ENCODE peak calls at places on chromosomes 6 and 20, in ten cellular contexts. Z is lung, O is fibroblast of villous mesenchyme, Y is endothelial cell, A is psoas muscle, E is HL-60, H is AG09309, P is MM.1S, J is progenitor cell of endocrine pancreas, X is IMR-90. C is an unnamed sample.

GRCh38 chr20:46970937-46971630 is 76.4 kb downstream of the EYA2 start:
- DNase-seq in O (peak; percentile 88), J (no peak), P (no peak), Z (no peak), Y (peak; percentile 39), X (peak; percentile 97), A (no peak), H (no peak), E (no peak), C (no peak)

GRCh38 chr6:139194740-139195139 is 59.9 kb downstream of the HECA start:
- DNase-seq in J (no peak), H (no peak), P (no peak), A (no peak), O (peak; percentile 36), E (no peak), Y (no peak), X (no peak), Z (no peak), C (no peak)

GRCh38 chr6:138032571-138032970 is 74.6 kb downstream of the PERP start:
- DNase-seq in J (no peak), X (no peak), O (no peak), H (no peak), E (no peak), Y (no peak), Z (no peak), P (no peak), A (no peak), C (no peak)

GRCh38 chr6:136153976-136154375 is 96.1 kb downstream of the MTFR2 start:
- DNase-seq in Z (no peak), Y (no peak), P (no peak), H (no peak), A (no peak), X (no peak), J (no peak), E (no peak), O (no peak), C (no peak)

GRCh38 chr20:39853664-39854063 is 835.4 kb downstream of the MAFB start:
- DNase-seq in J (no peak), O (peak; percentile 69), Y (no peak), X (peak; percentile 82), H (no peak), P (no peak), Z (no peak), E (no peak), A (no peak), C (peak; percentile 18)

GRCh38 chr6:126027601-126028000 is 41.3 kb downstream of the TRMT11 start:
- DNase-seq in A (no peak), J (no peak), H (no peak), Z (no peak), O (no peak), E (no peak), P (no peak), Y (no peak), X (peak; percentile 22), C (no peak)

GRCh38 chr6:2222275-2222842 is 23.0 kb downstream of the GMDS start:
- DNase-seq in A (no peak), P (no peak), X (no peak), Y (no peak), H (no peak), O (no peak), E (no peak), J (no peak), Z (peak; percentile 37), C (no peak)

GRCh38 chr6:2522521-2522920 is 228.2 kb downstream of the MYLK4 start:
- DNase-seq in Z (no peak), Y (no peak), A (no peak), E (peak; percentile 81), H (no peak), J (no peak), P (no peak), X (peak; percentile 30), O (no peak), C (no peak)

GRCh38 chr6:157281570-157281969 is 41.7 kb downstream of the TMEM242 start:
- DNase-seq in P (no peak), Y (no peak), Z (no peak), O (no peak), E (no peak), H (no peak), J (no peak), A (no peak), X (no peak), C (no peak)
- TF ChIP-seq CTCF in P (no peak), Y (no peak), Z (no peak), O (peak; percentile 10), E (no peak), H (peak; percentile 29), J (peak; percentile 34), A (no peak), X (peak; percentile 9), C (no peak)

GRCh38 chr6:142821860-142822259 is 123.1 kb downstream of the HIVEP2 start:
- DNase-seq in Y (no peak), Z (no peak), O (no peak), E (no peak), X (no peak), J (no peak), P (no peak), A (peak; percentile 28), H (no peak), C (no peak)

GRCh38 chr6:142822383-142822782 is 122.6 kb downstream of the HIVEP2 start:
- DNase-seq in P (no peak), H (no peak), E (no peak), J (no peak), X (no peak), Z (no peak), O (no peak), Y (no peak), A (no peak), C (peak; percentile 51)

GRCh38 chr6:142824491-142824890 is 120.5 kb downstream of the HIVEP2 start:
- DNase-seq in P (no peak), X (no peak), H (no peak), J (no peak), O (no peak), Z (no peak), Y (no peak), A (no peak), E (no peak), C (no peak)

GRCh38 chr6:142823579-142823902 is 121.4 kb downstream of the HIVEP2 start:
- DNase-seq in O (no peak), E (no peak), A (no peak), Y (no peak), X (no peak), J (no peak), Z (no peak), P (no peak), H (no peak), C (no peak)

GRCh38 chr6:142822882-142823578 is 121.9 kb downstream of the HIVEP2 start:
- DNase-seq in Y (peak; percentile 39), Z (no peak), H (no peak), P (no peak), J (no peak), E (peak; percentile 20), O (no peak), X (no peak), A (peak; percentile 34), C (no peak)
- TF ChIP-seq CTCF in Y (peak; percentile 67), Z (no peak), H (peak; percentile 23), P (peak; percentile 29), J (peak; percentile 47), E (no peak), O (peak; percentile 34), X (peak; percentile 19), A (peak; percentile 34), C (no peak)

GRCh38 chr6:20021795-20022194 is 184.6 kb downstream of the ID4 start:
- DNase-seq in P (no peak), O (no peak), E (no peak), H (no peak), Z (no peak), X (no peak), A (no peak), Y (no peak), J (no peak), C (no peak)

GRCh38 chr6:20025681-20026080 is 186.6 kb downstream of the MBOAT1 start:
- DNase-seq in J (no peak), Y (no peak), O (no peak), H (no peak), P (no peak), E (no peak), X (no peak), A (no peak), Z (no peak), C (no peak)

GRCh38 chr6:20028143-20028542 is 184.1 kb downstream of the MBOAT1 start:
- DNase-seq in H (no peak), J (no peak), Z (no peak), Y (no peak), P (no peak), A (no peak), O (no peak), X (no peak), E (no peak), C (no peak)

GRCh38 chr6:20024316-20024673 is 187.1 kb downstream of the ID4 start:
- DNase-seq in J (no peak), Z (no peak), H (no peak), X (no peak), P (no peak), Y (no peak), O (no peak), E (no peak), A (no peak), C (no peak)

DNA sequence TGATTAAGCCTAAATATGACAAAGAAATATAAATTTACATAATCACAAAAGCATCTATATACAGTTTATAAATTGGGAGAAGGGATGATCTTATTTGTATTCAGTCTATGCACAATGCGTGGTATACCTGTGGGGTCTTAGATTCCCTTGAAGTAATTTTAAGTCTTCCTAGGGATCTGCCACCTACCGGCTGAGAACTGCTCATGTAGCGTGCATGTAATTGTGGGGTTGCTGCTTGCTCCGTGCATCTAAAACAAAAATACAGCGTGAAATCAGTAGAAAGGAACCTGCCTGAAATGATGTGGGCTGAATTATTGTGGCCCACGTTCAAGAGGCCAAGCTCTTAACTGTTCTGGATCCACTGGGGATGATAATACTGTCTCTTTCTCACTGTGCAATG is 187.3 kb downstream of the MBOAT1 start:
- DNase-seq in Z (no peak), H (no peak), P (no peak), X (no peak), E (no peak), Y (no peak), O (no peak), J (no peak), A (no peak), C (no peak)
- TF ChIP-seq CTCF in Z (no peak), H (no peak), P (no peak), X (no peak), E (no peak), Y (no peak), O (no peak), J (peak; percentile 8), A (no peak), C (no peak)

GRCh38 chr6:151051164-151051563 is 185.7 kb downstream of the MTHFD1L start:
- DNase-seq in H (no peak), X (no peak), A (no peak), P (no peak), J (no peak), E (no peak), Y (no peak), O (no peak), Z (no peak), C (no peak)

GRCh38 chr6:151054304-151054703 is 185.5 kb upstream of the AKAP12 start:
- DNase-seq in Z (no peak), H (no peak), P (no peak), O (peak; percentile 78), J (no peak), X (peak; percentile 62), E (no peak), Y (no peak), A (no peak), C (no peak)

GRCh38 chr6:151056230-151056907 is 183.4 kb upstream of the AKAP12 start:
- DNase-seq in A (no peak), Y (no peak), O (no peak), P (no peak), Z (no peak), J (no peak), H (no peak), E (no peak), X (no peak), C (no peak)

GRCh38 chr6:151052021-151052646 is 186.6 kb downstream of the MTHFD1L start:
- DNase-seq in H (no peak), Z (no peak), O (no peak), J (no peak), A (no peak), E (no peak), P (no peak), X (no peak), Y (no peak), C (no peak)
- TF ChIP-seq CTCF in H (no peak), Z (no peak), O (no peak), J (no peak), A (no peak), E (no peak), P (no peak), X (no peak), Y (no peak), C (no peak)